ENCODE peak calls at places on chromosomes 7 and 10, in five cellular contexts. O is mammary epithelial cell, T is GM23248, G is keratinocyte, S is hepatocyte. P is an unnamed sample.

GRCh38 chr7:128103498-128104108 is 72.4 kb upstream of the LRRC4 start:
- DNase-seq in O (no peak), T (peak; percentile 60), G (no peak), S (no peak), P (no peak)

GRCh38 chr10:78543749-78544446 is 510.2 kb downstream of the RPS24 start:
- DNase-seq in O (no peak), T (peak; percentile 96), G (no peak), S (peak; percentile 64), P (no peak)

GRCh38 chr10:36462194-36462593 is 663.2 kb upstream of the ANKRD30A start:
- DNase-seq in O (peak; percentile 86), T (peak; percentile 68), G (no peak), S (no peak), P (no peak)

GRCh38 chr10:131371571-131371970 is 60.0 kb upstream of the TCERG1L start:
- DNase-seq in O (no peak), T (no peak), G (no peak), S (no peak), P (no peak)

GRCh38 chr10:128614206-128614605 is 488.0 kb upstream of the MKI67 start:
- DNase-seq in O (no peak), T (no peak), G (no peak), S (no peak), P (no peak)

GRCh38 chr10:43808136-43808535 is 159.5 kb upstream of the ZNF32 start:
- DNase-seq in O (no peak), T (peak; percentile 10), G (no peak), S (no peak), P (no peak)

GRCh38 chr7:93836111-93836510 is 54.4 kb downstream of the TFPI2 start:
- DNase-seq in O (no peak), T (peak; percentile 20), G (no peak), S (no peak), P (no peak)

GRCh38 chr10:104274762-104275721 is 6.1 kb downstream of the GSTO2 start:
- DNase-seq in O (peak; percentile 72), T (peak; percentile 70), G (no peak), S (peak; percentile 61), P (peak; percentile 48)

GRCh38 chr10:110793128-110793812 is 78.5 kb upstream of the PDCD4 start:
- DNase-seq in O (no peak), T (no peak), G (no peak), S (no peak), P (no peak)

GRCh38 chr10:97719602-97720001 is 6.1 kb downstream of the MARVELD1 start:
- DNase-seq in O (no peak), T (no peak), G (no peak), S (no peak), P (no peak)
- TF ChIP-seq EZH2 in O (no peak), T (no peak), G (no peak), S (no peak), P (no peak)

DNA sequence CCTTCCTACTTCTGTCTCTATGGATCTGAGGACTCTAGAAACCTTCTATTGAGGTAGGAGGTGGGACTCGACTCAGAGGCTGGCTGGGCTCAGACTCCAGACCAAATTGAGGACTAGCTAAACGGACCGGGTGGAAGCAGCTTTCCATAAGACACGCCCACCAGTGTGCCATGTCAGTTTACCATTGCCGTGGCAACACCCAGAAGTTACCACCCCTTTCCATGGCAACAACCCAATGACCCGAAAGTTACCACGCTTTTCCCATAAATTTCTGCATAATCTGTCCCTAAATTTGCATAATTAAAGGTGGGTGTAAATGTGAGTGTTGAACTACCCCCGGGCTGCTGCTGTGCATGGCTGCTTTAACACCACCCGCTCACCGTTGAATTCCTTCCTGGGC is 58.9 kb downstream of the MICALL2 start:
- DNase-seq in O (no peak), T (no peak), G (no peak), S (no peak), P (peak; percentile 39)
- H3K4me3 ChIP-seq in O (no peak overlapping the region), T (no peak overlapping the region), G (no peak overlapping the region), S (no peak overlapping the region), P (no peak overlapping the region)

GRCh38 chr7:27103489-27104226 is 1.2 kb upstream of the HOXA2 start:
- DNase-seq in O (peak; percentile 63), T (no peak), G (no peak), S (no peak), P (no peak)
- TF ChIP-seq EZH2 in O (no peak), T (no peak), G (no peak), S (peak; percentile 90), P (peak; percentile 100)

GRCh38 chr10:50620899-50621298 is 2.9 kb downstream of the SGMS1 start:
- DNase-seq in O (no peak), T (no peak), G (no peak), S (no peak), P (no peak)
- H3K4me3 ChIP-seq in O (no peak overlapping the region), T (no peak overlapping the region), G (no peak overlapping the region), S (no peak overlapping the region), P (no peak overlapping the region)

GRCh38 chr7:41065663-41066062 is 637.2 kb downstream of the INHBA start:
- DNase-seq in O (peak; percentile 97), T (no peak), G (peak; percentile 19), S (no peak), P (no peak)

GRCh38 chr7:41059796-41060195 is 643.1 kb downstream of the INHBA start:
- DNase-seq in O (peak; percentile 24), T (no peak), G (no peak), S (no peak), P (no peak)

GRCh38 chr7:41058986-41059741 is 643.7 kb downstream of the INHBA start:
- DNase-seq in O (peak; percentile 70), T (peak; percentile 21), G (no peak), S (peak; percentile 44), P (no peak)

GRCh38 chr7:41054960-41055700 is 647.8 kb downstream of the INHBA start:
- DNase-seq in O (no peak), T (no peak), G (no peak), S (no peak), P (no peak)

GRCh38 chr7:41060796-41061195 is 642.1 kb downstream of the INHBA start:
- DNase-seq in O (no peak), T (no peak), G (no peak), S (no peak), P (no peak)
- TF ChIP-seq EZH2 in O (no peak), T (no peak), G (no peak), S (no peak), P (no peak)

DNA sequence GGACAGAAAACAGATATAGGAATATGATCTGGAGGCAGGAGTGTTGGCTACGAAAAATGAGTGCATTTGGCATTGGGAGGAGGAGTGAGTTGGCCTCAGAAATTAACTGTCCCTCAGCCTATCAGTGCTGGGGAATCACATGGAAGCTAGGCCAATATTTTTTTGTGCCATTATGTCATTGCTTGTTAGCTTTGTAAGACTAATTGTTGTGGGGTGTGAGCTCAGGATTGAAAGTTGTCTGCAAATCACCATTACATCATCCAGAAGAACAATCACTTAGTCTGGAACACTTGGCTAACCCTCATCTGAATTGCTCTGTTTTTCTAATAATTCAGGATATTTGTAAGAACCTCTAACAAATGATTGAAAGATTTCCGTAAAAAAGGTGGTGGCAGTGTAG is 45.2 kb upstream of the SEMA3D start:
- DNase-seq in O (no peak), T (no peak), G (no peak), S (no peak), P (no peak)
- H3K4me3 ChIP-seq in O (no peak overlapping the region), T (no peak overlapping the region), G (no peak overlapping the region), S (no peak overlapping the region), P (no peak overlapping the region)